ENCODE peak calls at places on chromosomes 5 and 9, in seven cellular contexts. N, C, U, W, P, A and O are unnamed samples.

GRCh38 chr5:159533197-159533596 is 202.9 kb upstream of the IL12B start:
- DNase-seq in W (peak), C (no peak), N (no peak), P (no peak), A (no peak), U (no peak), O (peak)

GRCh38 chr5:1550287-1551076 is 26.7 kb upstream of the LPCAT1 start:
- DNase-seq in C (no peak), N (no peak), P (no peak), U (no peak), W (no peak), A (no peak), O (no peak)

GRCh38 chr5:68032240-68032762 is 183.3 kb upstream of the PIK3R1 start:
- DNase-seq in C (no peak), P (no peak), A (no peak), U (no peak), N (no peak), W (no peak), O (no peak)

GRCh38 chr9:107249665-107250285 is 33.3 kb upstream of the RAD23B start:
- DNase-seq in W (no peak), A (no peak), P (no peak), U (no peak), C (no peak), N (no peak), O (no peak)

GRCh38 chr5:79956173-79956670 is 34.8 kb downstream of the MTX3 start:
- DNase-seq in P (no peak), A (no peak), U (peak), N (no peak), W (peak), C (no peak), O (peak)

GRCh38 chr5:33969572-33970452 is 14.7 kb downstream of the SLC45A2 start:
- DNase-seq in C (no peak), W (peak), N (no peak), A (peak), P (peak), U (peak), O (peak)

GRCh38 chr9:129337287-129338140 is 159.5 kb upstream of the IER5L start:
- DNase-seq in U (no peak), A (no peak), N (no peak), P (no peak), W (no peak), C (no peak), O (no peak)

GRCh38 chr9:114034663-114035062 is 43.4 kb downstream of the AMBP start:
- DNase-seq in U (no peak), A (peak), N (peak), P (no peak), W (no peak), C (peak), O (no peak)

GRCh38 chr5:168649306-168649705 is 70.1 kb upstream of the PANK3 start:
- DNase-seq in W (peak), C (no peak), U (no peak), N (no peak), A (no peak), P (no peak), O (no peak)

GRCh38 chr5:135629666-135630065 is 50.9 kb upstream of the CXCL14 start:
- DNase-seq in P (no peak), N (no peak), C (no peak), A (no peak), W (no peak), U (no peak), O (no peak)

GRCh38 chr5:133797167-133797566 is 171.3 kb downstream of the C5orf15 start:
- DNase-seq in N (no peak), P (no peak), A (no peak), C (no peak), W (no peak), U (no peak), O (no peak)

GRCh38 chr9:14096182-14096922 is 217.6 kb downstream of the NFIB start:
- DNase-seq in A (peak), P (no peak), W (no peak), U (no peak), N (no peak), C (no peak), O (peak)

GRCh38 chr9:3773661-3774060 is 247.9 kb upstream of the RFX3 start:
- DNase-seq in P (no peak), C (no peak), A (no peak), W (no peak), U (no peak), N (no peak), O (no peak)

GRCh38 chr5:163565931-163566608 is 60.7 kb downstream of the MAT2B start:
- DNase-seq in P (peak), N (no peak), W (peak), U (peak), A (peak), C (peak), O (peak)

GRCh38 chr9:33619666-33620404 is 95.8 kb downstream of the ANKRD18B start:
- DNase-seq in C (no peak), N (no peak), P (no peak), W (peak), A (no peak), U (peak), O (peak)

GRCh38 chr5:53095931-53096525 is 13.5 kb downstream of the MOCS2 start:
- DNase-seq in N (peak), A (peak), U (peak), C (peak), P (peak), W (peak), O (peak)

GRCh38 chr9:114289571-114290481 is 33.1 kb upstream of the ORM1 start:
- DNase-seq in C (no peak), U (no peak), N (no peak), P (no peak), W (no peak), A (no peak), O (no peak)

GRCh38 chr9:3262831-3263544 is 262.8 kb downstream of the RFX3 start:
- DNase-seq in P (no peak), W (no peak), N (no peak), U (no peak), A (no peak), C (no peak), O (no peak)

GRCh38 chr9:86097510-86098224 is 1.7 kb downstream of the GOLM1 start:
- DNase-seq in W (peak), A (no peak), C (no peak), U (no peak), P (no peak), N (no peak), O (peak)

GRCh38 chr9:21294904-21295538 is 10.1 kb downstream of the IFNA5 start:
- DNase-seq in W (no peak), A (no peak), P (no peak), C (no peak), U (no peak), N (no peak), O (no peak)

GRCh38 chr5:159560073-159560472 is 229.8 kb upstream of the IL12B start:
- DNase-seq in P (no peak), U (no peak), W (no peak), C (no peak), N (no peak), A (no peak), O (no peak)

GRCh38 chr5:133827001-133827400 is 141.4 kb downstream of the C5orf15 start:
- DNase-seq in N (no peak), P (no peak), C (no peak), A (peak), W (no peak), U (no peak), O (no peak)

GRCh38 chr5:123144096-123144495 is 55.1 kb downstream of the PRDM6 start:
- DNase-seq in P (no peak), U (no peak), C (no peak), W (no peak), N (no peak), A (no peak), O (no peak)

GRCh38 chr5:135887447-135887864 is 8.2 kb downstream of the IL9 start:
- DNase-seq in U (peak), A (peak), P (peak), N (peak), C (peak), W (peak), O (peak)

GRCh38 chr5:61292130-61292672 is 39.9 kb upstream of the ZSWIM6 start:
- DNase-seq in P (no peak), W (no peak), C (no peak), A (no peak), N (no peak), U (no peak), O (no peak)

GRCh38 chr5:132176543-132176945 is 51.1 kb downstream of the P4HA2 start:
- DNase-seq in W (no peak), N (no peak), A (no peak), U (no peak), P (peak), C (no peak), O (no peak)

GRCh38 chr5:173794901-173795416 is 93.2 kb upstream of the CPEB4 start:
- DNase-seq in N (no peak), P (no peak), C (no peak), U (no peak), A (no peak), W (no peak), O (no peak)

GRCh38 chr9:83622433-83622813 is 520 bp upstream of the IDNK start:
- DNase-seq in P (peak), W (peak), N (no peak), A (peak), C (no peak), U (no peak), O (no peak)

GRCh38 chr5:21807953-21808352 is 1045.2 kb downstream of the CDH12 start:
- DNase-seq in A (no peak), C (no peak), U (no peak), N (no peak), P (no peak), W (peak), O (peak)

GRCh38 chr9:124873664-124874063 is 11.7 kb downstream of the ARPC5L start:
- DNase-seq in N (no peak), U (no peak), P (no peak), A (no peak), W (no peak), C (peak), O (no peak)

GRCh38 chr5:80655231-80655784 is 525 bp upstream of the DHFR start:
- DNase-seq in N (no peak), U (no peak), A (peak), P (peak), C (no peak), W (peak), O (no peak)

GRCh38 chr5:150122158-150122510 is 33.5 kb downstream of the PDGFRB start:
- DNase-seq in W (peak), U (no peak), N (no peak), A (no peak), P (peak), C (no peak), O (no peak)